ENCODE peak calls at places on chromosomes 7 and 10, in eight cellular contexts. A, V, P, T, B, Y, W and S are unnamed samples.
A peak's percentile ranks its signal among the peaks of the same experiment; 100 is the strongest.

GRCh38 chr7:42137941-42138340 is 99.1 kb downstream of the GLI3 start:
- DNase-seq in A (no peak), V (no peak), P (no peak), T (no peak), B (no peak), Y (no peak), W (no peak), S (no peak)

GRCh38 chr10:113020838-113021237 is 70.8 kb downstream of the TCF7L2 start:
- DNase-seq in A (no peak), V (peak; percentile 84), P (no peak), T (peak; percentile 11), B (no peak), Y (no peak), W (no peak), S (no peak)

GRCh38 chr7:88775838-88776237 is 16.3 kb downstream of the ZNF804B start:
- DNase-seq in A (no peak), V (no peak), P (no peak), T (no peak), B (no peak), Y (no peak), W (no peak), S (no peak)

GRCh38 chr10:60200682-60201053 is 189.0 kb downstream of the ANK3 start:
- DNase-seq in A (no peak), V (no peak), P (no peak), T (no peak), B (no peak), Y (no peak), W (no peak), S (no peak)

GRCh38 chr10:89837173-89838001 is 136.0 kb downstream of the KIF20B start:
- DNase-seq in A (no peak), V (no peak), P (peak; percentile 76), T (no peak), B (peak; percentile 87), Y (peak; percentile 27), W (no peak), S (no peak)

GRCh38 chr7:122298618-122299017 is 5.9 kb downstream of the FEZF1 start:
- DNase-seq in A (no peak), V (no peak), P (no peak), T (no peak), B (no peak), Y (no peak), W (no peak), S (no peak)

GRCh38 chr10:94217431-94217830 is 145.3 kb downstream of the NOC3L start:
- DNase-seq in A (no peak), V (no peak), P (no peak), T (no peak), B (no peak), Y (no peak), W (no peak), S (no peak)

GRCh38 chr7:20513341-20513740 is 102.1 kb upstream of the ABCB5 start:
- DNase-seq in A (no peak), V (no peak), P (no peak), T (no peak), B (no peak), Y (no peak), W (no peak), S (no peak)

GRCh38 chr10:45580781-45581496 is 91.6 kb downstream of the ZFAND4 start:
- DNase-seq in A (no peak), V (no peak), P (no peak), T (no peak), B (no peak), Y (no peak), W (no peak), S (no peak)

GRCh38 chr7:128738570-128739047 is 550 bp upstream of the CALU start:
- DNase-seq in A (no peak), V (no peak), P (no peak), T (no peak), B (no peak), Y (peak; percentile 6), W (no peak), S (peak; percentile 10)

GRCh38 chr7:158403013-158403821 is 184.4 kb downstream of the PTPRN2 start:
- DNase-seq in A (no peak), V (no peak), P (no peak), T (no peak), B (no peak), Y (no peak), W (no peak), S (no peak)

GRCh38 chr7:101996876-101997275 is 179.4 kb downstream of the CUX1 start:
- DNase-seq in A (no peak), V (no peak), P (no peak), T (no peak), B (no peak), Y (no peak), W (no peak), S (no peak)
- H3K27ac ChIP-seq in A (no peak overlapping the region), V (no peak overlapping the region), P (no peak overlapping the region), T (no peak overlapping the region), B (no peak overlapping the region), Y (no peak overlapping the region), W (no peak overlapping the region), S (no peak overlapping the region)

DNA sequence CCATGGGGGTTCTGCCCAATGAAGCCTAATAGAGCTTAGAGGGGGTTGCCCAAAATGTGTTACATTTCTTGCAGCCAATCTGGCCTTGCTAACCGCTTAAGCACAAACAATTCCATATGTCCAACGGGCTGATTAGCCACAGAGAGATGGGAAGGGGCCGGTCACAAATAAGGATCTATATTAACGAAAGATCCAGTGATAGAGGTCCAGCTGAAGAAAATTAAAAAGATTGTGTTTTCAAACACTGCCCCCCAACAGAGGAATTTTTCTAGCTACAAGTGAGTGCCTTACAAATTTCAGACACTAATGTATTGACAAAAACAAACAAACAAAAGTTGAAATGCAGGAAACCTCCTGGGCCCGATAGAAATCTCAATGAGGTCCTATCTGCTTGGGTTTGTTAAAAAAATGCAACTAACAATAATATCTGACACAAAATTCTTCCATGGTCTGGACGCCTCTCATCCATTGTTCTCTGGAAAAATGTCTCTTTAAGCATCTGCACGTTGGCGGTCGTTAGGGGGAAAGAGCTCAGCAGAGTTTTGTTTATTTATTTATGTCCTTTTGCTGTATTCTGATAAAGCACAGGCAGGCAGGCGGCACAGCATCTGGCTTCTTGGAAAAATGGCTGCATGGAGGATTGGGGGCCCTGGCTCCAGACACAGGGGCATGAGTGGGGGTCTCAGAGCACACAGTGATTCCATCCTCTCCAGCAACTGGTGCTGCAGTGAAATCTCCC is 402.0 kb downstream of the RPS24 start:
- DNase-seq in A (no peak), V (no peak), P (no peak), T (no peak), B (no peak), Y (no peak), W (no peak), S (no peak)
- H3K27ac ChIP-seq in A (no peak overlapping the region), V (no peak overlapping the region), P (no peak overlapping the region), T (no peak overlapping the region), B (no peak overlapping the region), Y (no peak overlapping the region), W (peak overlapping the region; percentile 81), S (no peak overlapping the region)

DNA sequence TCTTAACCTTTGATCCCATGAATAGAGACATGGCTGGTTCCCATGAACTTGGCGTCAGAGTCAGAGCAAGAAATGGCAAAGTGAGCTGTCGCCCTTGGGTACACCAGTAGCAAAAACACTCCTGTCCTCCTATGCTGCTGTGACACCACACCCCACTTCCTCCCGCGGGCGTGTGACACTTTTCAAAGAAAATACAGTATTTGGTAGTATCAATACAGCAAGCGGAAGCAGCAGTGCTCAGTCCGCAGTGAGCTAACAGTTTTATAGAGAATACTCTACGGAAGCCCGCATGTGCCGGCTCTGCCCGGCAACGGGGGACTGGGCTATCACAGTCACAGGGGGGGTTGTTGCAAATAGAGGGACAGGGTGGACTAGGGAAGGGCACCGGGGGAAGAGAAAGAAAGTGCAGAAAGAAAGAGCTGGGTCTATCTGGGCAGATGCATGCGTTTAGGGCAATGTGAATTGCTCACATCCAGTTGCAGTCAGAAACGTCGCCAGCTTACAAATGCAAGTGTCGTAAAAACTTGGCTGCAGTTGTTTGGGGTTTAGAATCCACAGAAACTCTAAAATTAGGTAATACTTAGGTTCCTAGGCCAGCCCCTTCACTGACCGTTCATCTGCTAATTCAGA is 49.8 kb downstream of the PRKCQ start:
- DNase-seq in A (no peak), V (peak; percentile 9), P (no peak), T (no peak), B (peak; percentile 84), Y (peak; percentile 74), W (no peak), S (no peak)
- H3K27ac ChIP-seq in A (no peak overlapping the region), V (no peak overlapping the region), P (no peak overlapping the region), T (no peak overlapping the region), B (peak overlapping the region; percentile 73), Y (peak overlapping the region; percentile 84), W (no peak overlapping the region), S (no peak overlapping the region)

GRCh38 chr10:102634696-102635095 is 9.6 kb upstream of the TRIM8 start:
- DNase-seq in A (no peak), V (no peak), P (no peak), T (no peak), B (no peak), Y (no peak), W (no peak), S (no peak)
- H3K27ac ChIP-seq in A (no peak overlapping the region), V (no peak overlapping the region), P (peak overlapping the region; percentile 36), T (no peak overlapping the region), B (peak overlapping the region; percentile 81), Y (no peak overlapping the region), W (peak overlapping the region; percentile 74), S (peak overlapping the region; percentile 86)

DNA sequence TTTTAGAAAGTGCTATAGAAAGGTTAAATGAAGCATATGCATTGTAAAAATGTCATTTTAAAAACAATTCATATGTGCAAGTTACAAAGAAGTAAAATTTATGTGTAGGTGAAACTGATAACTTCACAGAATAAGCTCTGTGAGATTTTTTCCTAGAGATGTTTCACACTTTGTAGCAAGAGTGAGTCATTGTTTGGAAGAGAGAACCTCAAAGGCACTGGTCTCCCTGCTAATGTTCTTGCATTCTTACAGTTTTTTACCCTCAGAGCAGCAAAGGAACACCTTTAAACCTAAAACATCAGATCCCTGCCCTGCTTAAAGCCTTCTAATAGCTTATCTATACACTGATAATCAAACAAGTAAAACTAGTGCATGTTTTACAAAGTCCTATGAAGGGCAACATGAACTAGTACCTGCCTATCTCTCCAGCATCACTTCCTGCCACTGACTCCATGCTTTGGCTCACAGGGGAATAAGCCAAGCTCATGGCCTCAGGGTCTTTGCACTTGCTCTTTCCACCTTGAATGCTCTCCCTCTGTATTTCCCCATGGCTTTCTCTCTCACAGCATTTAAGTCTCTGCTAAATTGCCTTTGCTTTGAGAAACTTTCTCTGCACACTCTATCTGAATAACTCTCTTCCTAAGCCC is 997.0 kb downstream of the GATA3 start:
- DNase-seq in A (no peak), V (no peak), P (no peak), T (no peak), B (no peak), Y (no peak), W (no peak), S (no peak)
- H3K27ac ChIP-seq in A (no peak overlapping the region), V (no peak overlapping the region), P (no peak overlapping the region), T (no peak overlapping the region), B (no peak overlapping the region), Y (no peak overlapping the region), W (no peak overlapping the region), S (no peak overlapping the region)